ENCODE peak calls at places on chromosomes 5 and 9, in four cellular contexts. P is HepG2, J is K562, Q is GM12878. F is an unnamed sample.

GRCh38 chr9:114047717-114048116 is 30.4 kb downstream of the AMBP start:
- DNase-seq in Q (no peak), J (no peak), P (peak; percentile 68), F (peak; percentile 16)

GRCh38 chr5:173602423-173602822 is 14.0 kb downstream of the BOD1 start:
- DNase-seq in Q (no peak), P (no peak), J (no peak), F (no peak)

GRCh38 chr5:37735649-37736347 is 104.0 kb downstream of the GDNF start:
- DNase-seq in Q (no peak), P (no peak), J (no peak), F (no peak)

GRCh38 chr5:32462618-32463017 is 18.1 kb upstream of the ZFR start:
- DNase-seq in P (no peak), Q (no peak), J (no peak), F (no peak)

GRCh38 chr5:101045689-101046088 is 142.6 kb upstream of the ST8SIA4 start:
- DNase-seq in Q (no peak), P (no peak), J (no peak), F (peak; percentile 15)

GRCh38 chr9:21605489-21605931 is 123.4 kb upstream of the IFNE start:
- DNase-seq in Q (no peak), P (no peak), J (no peak), F (no peak)

GRCh38 chr5:146461319-146461718 is 14.2 kb downstream of the TCERG1 start:
- DNase-seq in Q (no peak), J (no peak), P (no peak), F (no peak)

GRCh38 chr5:40437452-40437861 is 242.3 kb upstream of the PTGER4 start:
- DNase-seq in P (no peak), J (no peak), Q (no peak), F (no peak)

GRCh38 chr5:92556747-92557146 is 1024.3 kb downstream of the NR2F1-AS1 start:
- DNase-seq in Q (no peak), J (no peak), P (no peak), F (no peak)

GRCh38 chr9:134781895-134782294 is 98.7 kb upstream of the FCN2 start:
- DNase-seq in P (no peak), J (peak; percentile 56), Q (no peak), F (no peak)

GRCh38 chr9:7536310-7536939 is 263.2 kb downstream of the DMAC1 start:
- DNase-seq in J (peak; percentile 27), Q (no peak), P (peak; percentile 45), F (peak; percentile 18)

GRCh38 chr5:151569132-151570046 is 21.7 kb downstream of the FAT2 start:
- DNase-seq in Q (peak; percentile 35), J (no peak), P (no peak), F (no peak)

GRCh38 chr5:148388692-148389091 is 4.9 kb downstream of the FBXO38 start:
- DNase-seq in P (no peak), Q (no peak), J (no peak), F (no peak)

GRCh38 chr5:112779531-112779930 is 41.8 kb downstream of the APC start:
- DNase-seq in P (no peak), J (no peak), Q (no peak), F (no peak)

GRCh38 chr9:3924145-3924544 is 375.7 kb downstream of the GLIS3 start:
- DNase-seq in Q (no peak), J (no peak), P (peak; percentile 65), F (no peak)

GRCh38 chr5:132354381-132354780 is 15.1 kb upstream of the SLC22A5 start:
- DNase-seq in Q (no peak), P (no peak), J (no peak), F (no peak)

GRCh38 chr5:162995568-162995967 is 441.8 kb upstream of the CCNG1 start:
- DNase-seq in P (no peak), Q (peak; percentile 30), J (no peak), F (no peak)

GRCh38 chr9:19995619-19996018 is 206.8 kb upstream of the SLC24A2 start:
- DNase-seq in P (no peak), J (no peak), Q (no peak), F (no peak)

GRCh38 chr9:113887436-113887835 is 11.3 kb downstream of the ZNF618 start:
- DNase-seq in P (no peak), J (no peak), Q (no peak), F (no peak)

GRCh38 chr9:28289732-28290131 is 716.5 kb upstream of the C9orf72 start:
- DNase-seq in J (no peak), Q (no peak), P (no peak), F (no peak)

GRCh38 chr5:54988817-54989216 is 3.4 kb upstream of the ESM1 start:
- DNase-seq in J (no peak), P (no peak), Q (no peak), F (no peak)

GRCh38 chr9:134950811-134951210 is 33.1 kb upstream of the FCN1 start:
- DNase-seq in P (no peak), Q (no peak), J (no peak), F (no peak)

GRCh38 chr5:111551569-111552275 is 39.4 kb upstream of the STARD4 start:
- DNase-seq in P (no peak), Q (no peak), J (no peak), F (no peak)

GRCh38 chr5:134041570-134042411 is 37.0 kb upstream of the VDAC1 start:
- DNase-seq in P (no peak), Q (peak; percentile 74), J (no peak), F (no peak)

GRCh38 chr9:76374702-76375543 is 19.3 kb downstream of the RFK start:
- DNase-seq in P (peak; percentile 85), Q (no peak), J (peak; percentile 17), F (no peak)

GRCh38 chr5:15933481-15934207 is 245.9 kb downstream of the MARCHF11 start:
- DNase-seq in Q (no peak), J (no peak), P (no peak), F (no peak)

GRCh38 chr5:114101153-114101552 is 260.7 kb upstream of the KCNN2 start:
- DNase-seq in P (peak; percentile 15), Q (no peak), J (peak; percentile 19), F (peak; percentile 26)

GRCh38 chr9:105246656-105247162 is 2.3 kb downstream of the SLC44A1 start:
- DNase-seq in Q (no peak), P (no peak), J (no peak), F (no peak)

GRCh38 chr5:169303119-169303515 is 2.2 kb upstream of the SLIT3 start:
- DNase-seq in Q (no peak), P (no peak), J (no peak), F (no peak)

GRCh38 chr9:110180713-110181434 is 27.1 kb downstream of the C9orf152 start:
- DNase-seq in J (no peak), P (peak; percentile 83), Q (no peak), F (no peak)

GRCh38 chr9:132838291-132838690 is 39.8 kb downstream of the AK8 start:
- DNase-seq in J (no peak), P (no peak), Q (no peak), F (no peak)

GRCh38 chr5:2840372-2840915 is 89.0 kb upstream of the IRX2 start:
- DNase-seq in P (no peak), Q (no peak), J (no peak), F (no peak)

GRCh38 chr9:123049589-123050222 is 16.2 kb downstream of the GPR21 start:
- DNase-seq in J (no peak), Q (no peak), P (peak; percentile 24), F (no peak)
- TF ChIP-seq ZNF274 in J (no peak), Q (no peak), P (no peak), F (no peak)

GRCh38 chr5:82277987-82278710 is at the start of gene RPS23:
- DNase-seq in Q (peak; percentile 74), P (peak; percentile 86), J (peak; percentile 85), F (peak; percentile 84)
- TF ChIP-seq REST in Q (no peak), P (no peak), J (no peak), F (no peak)

GRCh38 chr5:75550597-75550996 is 38.9 kb downstream of the POLK start:
- DNase-seq in P (no peak), Q (no peak), J (no peak), F (no peak)

GRCh38 chr5:75547826-75548225 is 36.1 kb downstream of the POLK start:
- DNase-seq in P (no peak), J (no peak), Q (no peak), F (no peak)

DNA sequence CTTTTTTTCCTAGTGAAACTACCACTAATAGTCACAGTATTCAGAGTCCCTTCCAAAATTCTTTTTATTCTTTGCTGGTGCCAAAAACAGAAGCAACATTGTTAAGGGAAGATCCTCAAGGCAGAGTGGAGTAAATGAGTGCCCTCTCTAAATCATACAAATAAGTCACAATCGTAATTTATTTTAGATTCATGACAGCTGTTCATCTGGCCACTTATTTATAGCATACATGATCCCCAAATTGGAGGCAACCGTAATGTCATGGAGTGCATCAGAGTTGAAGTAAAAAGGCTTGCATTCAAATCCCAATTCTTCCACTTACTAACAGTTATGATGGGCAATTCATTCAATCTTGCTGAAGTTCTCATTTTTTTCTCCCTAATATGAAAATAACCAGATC is 33.4 kb downstream of the POLK start:
- DNase-seq in Q (no peak), P (no peak), J (no peak), F (no peak)
- TF ChIP-seq SIN3A in Q (no peak), P (no peak), J (no peak), F (no peak)

GRCh38 chr5:181203842-181204560 is 995 bp downstream of the TRIM7 start:
- DNase-seq in Q (no peak), P (no peak), J (peak; percentile 55), F (no peak)
- TF ChIP-seq ZNF274 in Q (no peak), P (no peak), J (no peak), F (no peak)

GRCh38 chr5:66646570-66646969 is 50.4 kb downstream of the MAST4 start:
- DNase-seq in P (no peak), J (no peak), Q (no peak), F (no peak)
- TF ChIP-seq REST in P (no peak), J (no peak), Q (no peak), F (no peak)

DNA sequence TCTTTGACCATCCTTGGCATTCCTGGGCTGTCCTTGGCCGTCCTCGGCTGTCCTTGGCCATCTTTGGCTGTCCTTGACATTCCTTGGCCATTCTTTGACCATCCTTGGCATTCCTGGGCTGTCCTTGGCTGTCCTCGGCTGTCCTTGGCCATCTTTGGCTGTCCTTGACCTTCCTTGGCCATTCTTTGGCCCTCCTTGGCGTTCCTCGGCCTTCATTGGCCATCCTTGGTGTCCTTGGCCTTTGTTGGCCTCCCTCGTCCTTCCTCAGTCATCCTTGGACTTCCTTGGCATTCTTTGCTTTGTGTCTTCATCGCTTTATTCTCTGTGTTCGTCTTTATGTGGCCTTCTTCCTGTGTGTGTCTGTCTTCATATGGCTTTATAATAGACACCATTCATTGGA is 20.7 kb downstream of the NDUFS6 start:
- DNase-seq in J (no peak), P (no peak), Q (no peak), F (no peak)
- TF ChIP-seq SIN3A in J (no peak), P (no peak), Q (no peak), F (no peak)

DNA sequence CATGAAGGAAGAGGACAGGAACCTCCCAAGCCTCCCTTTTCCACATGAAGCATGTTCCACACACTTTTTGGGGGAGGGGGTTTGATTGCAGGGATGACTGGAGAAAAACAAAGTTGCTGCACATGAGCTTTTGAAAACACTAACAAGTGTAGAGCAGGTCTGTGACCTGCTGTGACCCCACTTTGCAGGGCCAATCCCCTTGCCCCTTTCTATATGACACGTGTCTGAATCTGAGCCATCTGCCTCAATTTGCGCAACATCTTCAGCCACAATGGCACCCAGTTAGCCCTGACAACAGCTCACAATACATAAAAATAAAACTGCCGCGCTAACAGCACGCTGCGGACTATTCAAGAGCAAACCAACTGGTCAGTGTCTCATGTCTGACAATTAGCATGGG is 227.8 kb upstream of the TBCA start:
- DNase-seq in Q (no peak), P (no peak), J (no peak), F (no peak)
- TF ChIP-seq ZNF274 in Q (no peak), P (no peak), J (no peak), F (no peak)